ENCODE peak calls at places on chromosomes 11 and 22, in seven cellular contexts. F is CD8-positive, alpha-beta T cell; J is IMR-90; T is heart right ventricle; S is lower lobe of right lung; O is tibial nerve; R is mammary epithelial cell. P is an unnamed sample.

GRCh38 chr22:39518996-39519680 is 1.2 kb upstream of the ATF4 start:
- DNase-seq in T (no peak), J (peak), F (no peak), R (no peak), S (peak), O (no peak), P (no peak)

GRCh38 chr11:72238040-72238450 is 5.9 kb downstream of the PHOX2A start:
- DNase-seq in S (peak), O (no peak), F (peak), T (peak), R (peak), J (peak), P (no peak)

GRCh38 chr11:13923716-13924650 is 38.5 kb upstream of the SPON1 start:
- DNase-seq in R (peak), J (no peak), O (no peak), T (no peak), F (peak), S (no peak), P (no peak)

GRCh38 chr11:114724916-114725524 is 46.7 kb downstream of the NXPE2 start:
- DNase-seq in T (no peak), S (no peak), R (no peak), J (no peak), F (no peak), O (no peak), P (no peak)

GRCh38 chr22:42800731-42801536 is 56.1 kb downstream of the ARFGAP3 start:
- DNase-seq in S (no peak), J (no peak), R (no peak), F (no peak), T (no peak), O (no peak), P (no peak)

GRCh38 chr11:61980783-61981541 is 13.5 kb upstream of the FTH1 start:
- DNase-seq in S (no peak), J (no peak), T (no peak), R (peak), O (no peak), F (no peak), P (no peak)

GRCh38 chr11:48263416-48263911 is at the start of gene OR4X1:
- DNase-seq in J (no peak), S (no peak), R (no peak), T (no peak), F (no peak), O (no peak), P (no peak)

GRCh38 chr11:59776210-59777066 is 21.3 kb downstream of the STX3 start:
- DNase-seq in J (peak), T (no peak), S (no peak), R (peak), O (no peak), F (no peak), P (no peak)

GRCh38 chr22:22754268-22754657 is 109.8 kb downstream of the GGTLC2 start:
- DNase-seq in F (no peak), T (no peak), R (no peak), J (no peak), O (no peak), S (no peak), P (no peak)

GRCh38 chr11:73551697-73552096 is 46.2 kb downstream of the FAM168A start:
- DNase-seq in O (no peak), S (no peak), F (no peak), J (no peak), T (no peak), R (no peak), P (no peak)

GRCh38 chr11:44596541-44597276 is 31.2 kb downstream of the CD82 start:
- DNase-seq in S (no peak), O (no peak), F (peak), J (no peak), R (peak), T (no peak), P (no peak)

GRCh38 chr11:117037279-117037951 is 60.8 kb downstream of the SIK3 start:
- DNase-seq in F (no peak), O (no peak), S (no peak), J (no peak), T (no peak), R (peak), P (no peak)

GRCh38 chr22:37965940-37966664 is 12.6 kb downstream of the POLR2F start:
- DNase-seq in R (peak), S (no peak), J (peak), T (no peak), F (no peak), O (no peak), P (no peak)

GRCh38 chr11:77062924-77063323 is 3.8 kb upstream of the CAPN5 start:
- DNase-seq in T (no peak), O (no peak), S (no peak), F (no peak), R (no peak), J (no peak), P (peak)

GRCh38 chr11:59901306-59901705 is 22.7 kb downstream of the OOSP3 start:
- DNase-seq in F (no peak), J (no peak), O (no peak), T (peak), R (peak), S (no peak), P (peak)

GRCh38 chr11:56889986-56890385 is 98.7 kb upstream of the OR5AK2 start:
- DNase-seq in F (no peak), T (no peak), O (no peak), R (peak), S (no peak), J (no peak), P (no peak)

GRCh38 chr11:66011239-66011784 is 496 bp upstream of the CST6 start:
- DNase-seq in S (peak), F (no peak), T (no peak), J (peak), O (no peak), R (peak), P (no peak)

GRCh38 chr11:66012371-66012945 is 650 bp downstream of the CST6 start:
- DNase-seq in O (no peak), F (no peak), T (no peak), S (no peak), J (no peak), R (no peak), P (no peak)

GRCh38 chr11:66011785-66012303 is at the start of gene CST6:
- DNase-seq in R (no peak), S (no peak), T (no peak), J (no peak), O (no peak), F (no peak), P (no peak)

GRCh38 chr11:66013762-66014100 is 1.9 kb downstream of the CST6 start:
- DNase-seq in F (no peak), S (no peak), T (no peak), O (no peak), J (no peak), R (no peak), P (no peak)

DNA sequence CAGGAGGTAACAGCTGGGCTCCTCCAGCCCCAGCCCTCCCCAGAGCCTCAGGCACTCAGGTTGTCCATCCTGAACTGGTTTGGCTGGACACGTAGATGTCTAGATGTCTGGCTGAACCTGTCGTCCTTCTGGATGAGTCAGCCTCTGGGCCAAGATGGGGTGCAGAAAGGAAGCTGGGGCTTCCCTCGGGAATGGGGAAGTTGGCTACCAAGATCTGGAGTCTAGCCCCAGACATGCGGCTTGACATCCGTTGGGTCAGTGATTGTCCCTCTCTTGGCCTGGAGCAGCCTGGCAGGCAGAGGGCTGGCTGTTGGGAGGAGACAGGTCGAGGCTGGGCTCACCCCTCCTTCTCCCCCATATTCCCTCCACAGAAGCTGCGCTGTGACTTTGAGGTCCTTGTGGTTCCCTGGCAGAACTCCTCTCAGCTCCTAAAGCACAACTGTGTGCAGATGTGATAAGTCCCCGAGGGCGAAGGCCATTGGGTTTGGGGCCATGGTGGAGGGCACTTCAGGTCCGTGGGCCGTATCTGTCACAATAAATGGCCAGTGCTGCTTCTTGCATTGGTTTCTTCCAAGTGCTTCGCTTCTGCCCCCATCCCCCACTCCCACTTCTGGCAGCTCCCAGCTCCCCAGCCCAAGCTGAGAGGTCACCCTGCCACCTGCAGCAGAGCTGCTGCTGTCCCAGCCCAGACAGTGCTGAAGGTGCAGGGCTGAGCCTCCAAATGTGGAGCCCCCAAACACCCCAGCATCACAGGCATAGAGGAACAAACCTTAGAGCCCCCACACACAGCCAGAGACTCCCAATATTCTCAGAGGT is 1.3 kb downstream of the CST6 start:
- DNase-seq in T (no peak), F (no peak), R (peak), J (no peak), O (no peak), S (no peak), P (no peak)
- H3K4me3 ChIP-seq in T (no peak), F (no peak), R (no peak), J (no peak), O (no peak), S (no peak), P (no peak)

DNA sequence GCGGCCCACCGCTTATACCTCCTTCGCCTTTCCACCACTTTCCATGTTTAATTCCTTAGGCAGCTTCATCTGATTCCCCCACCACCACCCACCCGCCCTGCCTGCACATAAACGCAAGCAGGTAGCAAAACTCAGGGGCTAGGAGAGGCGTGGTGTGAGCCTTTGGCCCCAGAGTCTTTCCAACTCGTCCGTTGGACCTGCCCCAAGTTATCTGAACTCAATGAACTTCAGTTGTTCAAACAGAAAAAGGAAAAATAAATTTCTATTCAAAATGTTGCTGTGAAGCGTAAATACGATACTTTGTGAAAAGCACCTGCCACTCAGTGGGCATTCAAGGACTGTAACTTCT is 818 bp upstream of the CDON start:
- DNase-seq in R (no peak), S (no peak), F (no peak), T (no peak), O (no peak), J (no peak), P (no peak)
- H3K4me3 ChIP-seq in R (peak), S (peak), F (peak), T (peak), O (no peak), J (peak), P (no peak)

GRCh38 chr11:1837171-1838076 is 1.4 kb upstream of the TNNI2 start:
- DNase-seq in F (peak), S (peak), T (peak), R (no peak), J (peak), O (peak), P (no peak)
- H3K4me3 ChIP-seq in F (no peak), S (no peak), T (no peak), R (peak), J (no peak), O (no peak), P (no peak)

GRCh38 chr11:12838463-12839120 is 164.4 kb downstream of the TEAD1 start:
- DNase-seq in J (no peak), T (no peak), F (no peak), S (no peak), R (peak), O (no peak), P (peak)

GRCh38 chr11:12842933-12843636 is 166.0 kb upstream of the RASSF10 start:
- DNase-seq in R (peak), S (no peak), F (no peak), O (no peak), T (no peak), J (no peak), P (no peak)

GRCh38 chr11:12845739-12846358 is 163.3 kb upstream of the RASSF10 start:
- DNase-seq in J (peak), T (no peak), F (no peak), S (no peak), R (no peak), O (no peak), P (no peak)

GRCh38 chr11:12840871-12841516 is 166.8 kb downstream of the TEAD1 start:
- DNase-seq in R (peak), O (no peak), T (no peak), J (peak), F (no peak), S (no peak), P (no peak)

DNA sequence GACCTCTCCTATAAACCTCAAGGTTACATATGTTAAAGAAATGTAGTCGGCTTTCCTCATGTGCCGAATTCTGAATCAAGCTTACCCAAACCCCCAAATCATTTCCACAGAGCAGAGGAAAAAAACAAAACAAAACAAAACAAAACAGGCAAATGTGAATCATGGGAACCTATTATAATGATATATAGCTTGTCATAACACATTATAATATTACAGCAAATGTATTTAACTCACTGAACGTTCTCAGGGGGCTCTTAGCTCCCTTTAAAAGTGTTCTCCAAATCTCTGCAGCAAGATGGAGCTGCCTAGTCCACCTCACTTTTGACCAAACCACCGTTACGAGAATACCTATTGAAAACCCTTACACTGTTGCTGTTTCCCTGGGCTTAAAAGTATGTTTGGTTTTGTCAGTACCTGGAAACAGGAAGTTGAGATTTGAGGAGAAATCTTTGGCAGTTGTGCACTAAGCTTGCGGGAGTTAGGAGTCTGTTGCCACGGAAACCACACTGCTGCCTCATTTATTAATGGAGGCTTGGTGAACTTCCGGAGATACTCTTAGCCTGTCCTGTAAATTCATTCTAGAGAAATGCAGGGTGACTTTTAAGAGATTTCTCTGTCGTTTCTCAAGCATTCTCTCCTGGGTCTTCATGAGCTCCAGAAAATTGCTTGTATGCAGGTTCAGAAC is 167.0 kb upstream of the RASSF10 start:
- DNase-seq in J (peak), T (no peak), O (no peak), S (no peak), R (peak), F (no peak), P (no peak)
- H3K4me3 ChIP-seq in J (no peak), T (no peak), O (no peak), S (no peak), R (no peak), F (no peak), P (no peak)